ENCODE peak calls at places on chromosome 14, in ten cellular contexts. W is ascending aorta, N is omental fat pad, R is kidney, Z is neural crest cell, C is IMR-90, S is GM10248, O is gastrocnemius medialis, D is Peyer's patch, B is fibroblast of lung. M is an unnamed sample.

GRCh38 chr14:104724981-104725771 is 1.1 kb downstream of the ADSS1 start:
- DNase-seq in Z (peak), R (no peak), W (no peak), C (no peak), B (no peak), S (no peak), D (no peak), O (peak), N (no peak), M (peak)

GRCh38 chr14:104096751-104097700 is 11.5 kb downstream of the ASPG start:
- DNase-seq in R (peak), W (no peak), N (no peak), B (no peak), D (no peak), S (no peak), Z (no peak), C (no peak), O (no peak), M (no peak)

GRCh38 chr14:75578099-75578785 is at the start of gene FLVCR2:
- DNase-seq in C (peak), N (peak), W (peak), O (peak), B (peak), S (peak), Z (peak), D (peak), R (peak), M (peak)

GRCh38 chr14:76720382-76720813 is 40.9 kb upstream of the VASH1 start:
- DNase-seq in Z (peak), S (peak), B (peak), N (no peak), R (peak), D (peak), O (peak), W (no peak), C (peak), M (peak)

GRCh38 chr14:50658203-50658602 is 9.9 kb downstream of the SAV1 start:
- DNase-seq in W (no peak), D (no peak), B (peak), N (no peak), R (no peak), S (no peak), Z (no peak), C (peak), O (no peak), M (peak)

GRCh38 chr14:93648440-93649168 is 139.7 kb downstream of the PRIMA1 start:
- DNase-seq in R (no peak), S (no peak), D (no peak), N (no peak), O (no peak), Z (no peak), C (no peak), W (no peak), B (no peak), M (no peak)

GRCh38 chr14:105885561-105886320 is 359.4 kb downstream of the TMEM121 start:
- DNase-seq in S (peak), C (no peak), B (no peak), O (no peak), R (peak), W (no peak), N (no peak), D (peak), Z (no peak), M (peak)

GRCh38 chr14:87877877-87878276 is 115.1 kb downstream of the GALC start:
- DNase-seq in O (no peak), N (no peak), B (peak), Z (no peak), R (no peak), S (no peak), C (no peak), D (no peak), W (no peak), M (no peak)

GRCh38 chr14:73786632-73786941 is 65.0 kb upstream of the PTGR2 start:
- DNase-seq in Z (peak), S (no peak), D (no peak), B (peak), N (no peak), R (peak), C (peak), O (no peak), W (no peak), M (peak)

GRCh38 chr14:86574026-86574777 is 1044.3 kb downstream of the FLRT2 start:
- DNase-seq in Z (no peak), W (no peak), B (peak), O (no peak), S (no peak), N (no peak), D (no peak), R (no peak), C (peak), M (no peak)

GRCh38 chr14:61601923-61602732 is 93.2 kb upstream of the HIF1A start:
- DNase-seq in N (no peak), C (no peak), B (no peak), O (no peak), W (no peak), R (no peak), D (no peak), Z (no peak), S (no peak), M (no peak)

GRCh38 chr14:105200074-105200473 is 19.0 kb upstream of the NUDT14 start:
- DNase-seq in D (no peak), O (no peak), N (no peak), B (no peak), R (no peak), S (no peak), C (no peak), Z (no peak), W (no peak), M (no peak)

GRCh38 chr14:21039585-21040369 is 2.4 kb upstream of the RNASE7 start:
- DNase-seq in W (no peak), C (peak), B (peak), Z (no peak), N (no peak), D (peak), O (no peak), S (peak), R (no peak), M (peak)

GRCh38 chr14:105213396-105213795 is 32.3 kb upstream of the NUDT14 start:
- DNase-seq in S (no peak), N (no peak), R (no peak), B (no peak), O (no peak), Z (no peak), C (no peak), W (no peak), D (no peak), M (no peak)

GRCh38 chr14:104424406-104425072 is 155.0 kb upstream of the C14orf180 start:
- DNase-seq in R (no peak), O (no peak), W (no peak), C (no peak), Z (no peak), N (peak), B (no peak), S (peak), D (no peak), M (peak)

GRCh38 chr14:90381011-90381790 is 15.6 kb upstream of the CALM1 start:
- DNase-seq in Z (no peak), R (no peak), N (no peak), O (peak), B (peak), S (no peak), C (no peak), W (no peak), D (peak), M (peak)

GRCh38 chr14:62957562-62957961 is 87.7 kb downstream of the KCNH5 start:
- DNase-seq in R (no peak), B (peak), C (peak), N (no peak), O (no peak), D (no peak), S (no peak), W (no peak), Z (no peak), M (no peak)

GRCh38 chr14:91185721-91186120 is 58.8 kb downstream of the GPR68 start:
- DNase-seq in C (peak), B (peak), D (no peak), S (no peak), N (no peak), R (no peak), W (no peak), O (no peak), Z (no peak), M (no peak)

GRCh38 chr14:92280554-92281262 is 42.3 kb upstream of the SLC24A4 start:
- DNase-seq in R (no peak), N (no peak), Z (no peak), O (no peak), C (no peak), B (no peak), D (no peak), W (no peak), S (no peak), M (no peak)

GRCh38 chr14:61911534-61911933 is 149.3 kb downstream of the SNAPC1 start:
- DNase-seq in C (no peak), O (no peak), S (no peak), W (no peak), N (no peak), D (peak), B (no peak), Z (no peak), R (no peak), M (no peak)

GRCh38 chr14:73259837-73260236 is 22.5 kb downstream of the PAPLN start:
- DNase-seq in B (no peak), D (peak), R (no peak), N (no peak), O (no peak), C (no peak), Z (no peak), W (no peak), S (no peak), M (no peak)

GRCh38 chr14:90788031-90788430 is 28.2 kb downstream of the TTC7B start:
- DNase-seq in W (no peak), N (no peak), S (no peak), C (no peak), R (peak), D (peak), B (no peak), O (no peak), Z (no peak), M (no peak)

GRCh38 chr14:21300892-21301291 is 21.0 kb downstream of the RPGRIP1 start:
- DNase-seq in O (no peak), C (no peak), R (no peak), B (peak), W (no peak), S (peak), N (no peak), D (peak), Z (peak), M (peak)

GRCh38 chr14:61695695-61696527 is 598 bp downstream of the HIF1A start:
- DNase-seq in R (peak), N (peak), S (peak), D (peak), O (peak), B (peak), Z (peak), C (peak), W (peak), M (peak)

GRCh38 chr14:36516719-36517241 is 3.3 kb downstream of the NKX2-1 start:
- DNase-seq in R (no peak), S (peak), D (no peak), W (no peak), B (no peak), N (no peak), Z (no peak), O (no peak), C (no peak), M (no peak)

GRCh38 chr14:51448831-51449665 is 202.7 kb upstream of the FRMD6 start:
- DNase-seq in O (no peak), B (peak), R (peak), D (no peak), Z (no peak), C (peak), S (no peak), N (no peak), W (no peak), M (no peak)

DNA sequence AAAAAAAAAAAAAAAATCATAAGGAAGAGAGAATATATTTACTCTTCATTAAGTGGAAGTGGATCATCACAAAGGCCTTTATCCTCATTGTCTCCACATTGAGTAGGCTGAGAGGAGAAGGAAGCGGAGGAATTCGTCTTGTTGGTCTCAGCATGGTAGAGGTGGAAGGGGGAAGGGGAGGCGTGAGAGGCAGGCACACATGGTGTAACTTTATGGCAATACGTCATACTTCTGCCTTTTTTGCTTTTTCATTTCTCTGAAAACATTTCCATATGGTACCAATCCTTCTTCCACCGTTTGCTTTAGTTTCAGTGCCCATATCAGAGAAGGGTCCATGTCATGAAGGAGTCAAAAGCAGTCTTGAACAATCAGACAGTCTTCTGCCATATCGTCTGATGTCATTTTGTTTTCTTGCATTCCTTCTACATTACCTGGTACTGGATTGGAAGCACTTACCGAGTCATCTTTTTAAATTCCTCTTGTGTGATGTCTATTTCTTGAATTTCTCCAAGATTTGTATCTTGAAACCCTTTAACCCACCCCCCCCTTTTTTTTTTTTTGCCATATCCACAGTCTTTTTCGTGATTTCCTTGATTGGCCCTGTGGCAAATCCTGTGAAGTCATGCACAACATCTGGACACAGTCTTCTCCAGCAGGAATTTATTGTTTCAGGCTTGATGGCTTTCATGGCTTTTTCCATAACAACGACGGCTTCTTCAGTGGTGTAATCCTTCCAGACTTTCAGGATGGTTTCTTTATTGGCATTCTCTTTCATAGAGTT is 8.9 kb downstream of the FUT8 start:
- DNase-seq in Z (no peak), R (no peak), B (peak), W (no peak), C (peak), N (no peak), S (no peak), O (no peak), D (no peak), M (no peak)
- TF ChIP-seq CTCF in Z (no peak), R (no peak), B (no peak), W (no peak), C (no peak), N (no peak), S (no peak), O (no peak), D (no peak), M (no peak)

GRCh38 chr14:54643696-54644176 is 76.8 kb downstream of the SAMD4A start:
- DNase-seq in R (no peak), D (no peak), C (no peak), N (no peak), O (no peak), Z (no peak), B (no peak), W (no peak), S (no peak), M (no peak)

GRCh38 chr14:54640480-54640879 is 73.6 kb downstream of the SAMD4A start:
- DNase-seq in W (no peak), D (no peak), N (no peak), C (no peak), B (no peak), O (no peak), R (no peak), Z (no peak), S (no peak), M (no peak)

GRCh38 chr14:54646576-54647130 is 79.7 kb downstream of the SAMD4A start:
- DNase-seq in R (no peak), S (no peak), C (no peak), D (no peak), N (no peak), B (no peak), O (no peak), W (no peak), Z (no peak), M (no peak)

GRCh38 chr14:54642121-54642520 is 75.2 kb downstream of the SAMD4A start:
- DNase-seq in N (no peak), W (no peak), B (no peak), O (no peak), D (no peak), R (no peak), S (no peak), Z (no peak), C (no peak), M (no peak)

DNA sequence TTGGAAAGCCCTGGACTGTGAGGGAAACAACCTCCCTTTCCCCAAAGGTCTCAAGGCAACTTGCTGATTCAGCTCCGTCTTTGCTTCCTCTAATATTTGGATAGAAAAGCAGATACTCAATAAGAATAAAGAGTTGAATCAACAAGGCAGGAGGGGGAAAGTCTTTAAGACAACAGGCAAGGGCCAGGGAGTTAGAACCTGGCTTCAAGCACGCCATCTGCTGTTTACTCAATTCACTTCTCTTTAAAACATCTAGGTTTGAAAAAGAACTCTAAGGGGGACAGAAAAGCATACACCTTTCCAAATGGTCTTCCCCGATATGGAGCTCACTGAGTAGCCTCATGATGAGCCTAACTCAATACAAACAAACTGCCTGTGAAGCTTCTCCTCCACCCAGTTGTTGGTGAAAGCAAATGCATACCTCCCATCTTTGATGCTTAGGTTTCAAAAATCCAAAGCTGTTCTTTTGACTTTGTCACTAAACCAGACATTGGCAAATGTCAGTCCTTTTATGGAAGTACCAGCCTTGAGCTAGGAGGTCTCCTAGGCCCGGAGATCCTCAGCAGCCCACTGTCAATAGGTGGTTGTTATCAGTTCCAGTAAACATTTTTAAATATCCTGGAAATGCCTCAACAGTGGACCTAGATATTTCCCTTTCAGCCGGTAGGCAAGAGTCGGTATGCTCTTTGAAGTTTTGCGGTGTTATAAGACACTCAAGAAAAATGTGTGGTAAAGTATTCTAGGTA is 76.2 kb downstream of the SAMD4A start:
- DNase-seq in B (peak), R (no peak), S (peak), D (no peak), Z (no peak), W (no peak), N (no peak), O (no peak), C (peak), M (no peak)
- TF ChIP-seq CTCF in B (peak), R (no peak), S (peak), D (no peak), Z (no peak), W (no peak), N (no peak), O (no peak), C (peak), M (no peak)

DNA sequence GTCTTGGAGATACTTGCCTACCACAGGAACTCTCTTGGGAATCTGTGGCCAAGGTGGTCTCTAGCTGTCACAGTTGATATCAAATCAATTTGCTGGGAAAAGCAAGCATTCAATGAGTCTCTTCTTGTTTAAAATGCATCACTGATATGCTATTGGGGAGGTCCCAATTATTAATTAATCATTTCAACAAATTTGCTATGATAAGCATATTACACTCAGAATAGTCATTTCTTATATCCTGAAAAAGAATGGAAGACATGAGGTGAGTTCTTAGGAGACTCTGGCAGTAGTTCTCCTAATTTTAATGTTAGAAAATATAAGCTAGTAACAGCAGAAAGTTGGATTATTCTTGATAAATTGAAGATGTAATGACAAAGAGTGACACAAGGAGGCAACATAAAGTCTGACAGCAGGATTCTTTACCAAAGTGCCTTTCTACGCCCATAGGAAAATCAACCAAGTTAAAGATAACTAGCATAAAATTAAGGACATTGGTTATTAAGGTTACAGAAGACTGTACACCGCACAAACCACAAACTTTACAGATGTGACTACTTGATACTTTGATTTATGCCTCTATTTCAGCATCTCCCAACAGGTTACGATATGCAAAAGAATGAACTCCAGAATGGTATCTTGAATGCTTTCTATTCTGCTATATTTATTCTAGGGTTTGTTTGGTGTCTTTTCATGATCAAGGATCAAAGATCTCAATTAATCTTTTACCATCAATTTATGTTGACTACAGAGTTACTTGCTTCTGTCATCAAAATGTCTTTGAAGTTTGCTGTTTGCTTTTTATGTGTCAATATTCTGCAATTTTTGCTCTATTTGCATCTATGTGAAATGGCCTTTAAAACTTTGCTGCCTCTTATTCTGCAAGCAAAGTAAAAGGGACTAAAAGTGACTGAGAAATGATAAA is 349.6 kb upstream of the CLEC14A start:
- DNase-seq in N (no peak), B (no peak), O (no peak), R (no peak), Z (no peak), S (no peak), C (no peak), W (no peak), D (no peak), M (no peak)
- TF ChIP-seq CTCF in N (no peak), B (peak), O (no peak), R (no peak), Z (peak), S (no peak), C (peak), W (no peak), D (no peak), M (no peak)

DNA sequence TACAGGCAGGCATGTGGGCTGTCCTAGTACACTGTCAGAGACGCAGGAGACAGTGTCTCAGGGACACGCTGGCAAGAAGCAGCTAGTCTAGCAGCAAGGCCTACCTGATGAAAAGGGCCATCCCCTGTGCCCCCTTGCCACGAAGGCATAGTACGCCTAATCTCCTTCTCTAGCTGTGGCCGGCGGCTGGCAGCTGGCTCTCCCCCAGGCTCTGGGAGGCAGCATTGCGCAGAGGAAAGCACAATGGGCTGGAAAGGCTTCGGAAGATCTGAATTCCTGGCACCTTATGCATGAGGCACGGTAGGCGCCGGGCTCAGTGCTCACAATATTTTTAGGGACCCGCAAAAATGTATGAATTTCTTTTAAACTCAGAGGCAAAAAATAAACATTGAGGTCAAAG is 16.0 kb upstream of the PLEKHH1 start:
- DNase-seq in N (no peak), W (no peak), D (no peak), R (no peak), S (no peak), B (peak), C (no peak), O (no peak), Z (no peak), M (peak)
- TF ChIP-seq CTCF in N (no peak), W (no peak), D (no peak), R (peak), S (no peak), B (no peak), C (peak), O (no peak), Z (no peak), M (no peak)

GRCh38 chr14:64671591-64671990 is 32.6 kb upstream of the PLEKHG3 start:
- DNase-seq in Z (no peak), N (no peak), D (no peak), B (peak), R (no peak), O (no peak), C (peak), W (no peak), S (peak), M (no peak)
- TF ChIP-seq CTCF in Z (peak), N (no peak), D (peak), B (peak), R (peak), O (peak), C (peak), W (peak), S (peak), M (peak)